ENCODE peak calls at places on chromosomes 3 and 15, in ten cellular contexts. D, F, U, N, I, J, Q, R, E and A are unnamed samples.
A peak's percentile ranks its signal among the peaks of the same experiment; 100 is the strongest.

GRCh38 chr15:74725845-74726773 is 781 bp upstream of the CYP1A1 start:
- DNase-seq in I (peak; percentile 77), U (peak; percentile 46), D (no peak), J (no peak), F (peak; percentile 10), E (peak; percentile 73), R (no peak), Q (no peak), N (peak; percentile 34), A (no peak)

GRCh38 chr15:69132935-69133861 is 27.2 kb upstream of the GLCE start:
- DNase-seq in Q (no peak), R (peak; percentile 92), N (no peak), U (peak; percentile 10), F (no peak), J (no peak), I (no peak), D (no peak), E (no peak), A (no peak)

GRCh38 chr3:194686816-194687637 is 1.3 kb downstream of the FAM43A start:
- DNase-seq in Q (no peak), J (no peak), D (no peak), U (no peak), I (peak; percentile 45), F (peak; percentile 69), E (peak; percentile 44), N (no peak), R (no peak), A (no peak)

GRCh38 chr3:184663756-184664155 is 48.1 kb downstream of the MAGEF1 start:
- DNase-seq in D (no peak), E (no peak), F (no peak), J (no peak), N (no peak), U (no peak), I (no peak), R (no peak), Q (no peak), A (no peak)

GRCh38 chr3:190269096-190269495 is 53.1 kb downstream of the CLDN1 start:
- DNase-seq in J (no peak), N (no peak), F (no peak), U (no peak), R (no peak), E (no peak), I (no peak), D (no peak), Q (no peak), A (no peak)

GRCh38 chr3:67381667-67382272 is 272.6 kb downstream of the SUCLG2 start:
- DNase-seq in Q (no peak), U (peak; percentile 10), R (peak; percentile 2), N (peak; percentile 12), E (no peak), D (no peak), J (no peak), F (peak; percentile 66), I (no peak), A (no peak)

GRCh38 chr3:14337828-14338227 is 64.6 kb upstream of the SLC6A6 start:
- DNase-seq in E (no peak), D (no peak), F (no peak), U (no peak), I (no peak), J (no peak), Q (no peak), R (no peak), N (no peak), A (no peak)

GRCh38 chr15:48282186-48282585 is 49.0 kb upstream of the DUT start:
- DNase-seq in J (no peak), E (no peak), U (no peak), F (peak; percentile 66), D (no peak), Q (no peak), I (no peak), R (no peak), N (no peak), A (no peak)

GRCh38 chr15:91694829-91695205 is 158.7 kb upstream of the SLCO3A1 start:
- DNase-seq in U (peak; percentile 39), D (no peak), N (peak; percentile 18), E (no peak), J (no peak), R (no peak), F (no peak), Q (no peak), I (no peak), A (no peak)

GRCh38 chr15:69668049-69668705 is 215.6 kb downstream of the RPLP1 start:
- DNase-seq in Q (no peak), J (no peak), N (no peak), U (no peak), F (peak; percentile 64), E (no peak), D (no peak), R (peak; percentile 3), I (no peak), A (no peak)